ENCODE peak calls at places on chromosome 15, in ten cellular contexts. C is H9; Q is astrocyte; Z is lower lobe of right lung; L is CD4-positive, alpha-beta T cell; R is ovary; O is GM12864; J is esophagus squamous epithelium; Y is K562; G is A549. I is an unnamed sample.

GRCh38 chr15:70526221-70526973 is 237.0 kb downstream of the UACA start:
- DNase-seq in C (peak; percentile 13), Q (peak; percentile 56), Z (no peak), L (no peak), R (peak; percentile 47), O (no peak), J (no peak), Y (no peak), G (peak; percentile 85), I (no peak)

GRCh38 chr15:72758195-72758594 is 25.4 kb downstream of the ADPGK start:
- DNase-seq in C (no peak), Q (peak; percentile 98), Z (no peak), L (no peak), R (no peak), O (no peak), J (no peak), Y (no peak), G (no peak), I (no peak)

GRCh38 chr15:32952901-32953889 is 235.4 kb downstream of the GREM1 start:
- DNase-seq in C (peak; percentile 29), Q (peak; percentile 56), Z (no peak), L (no peak), R (no peak), O (no peak), J (no peak), Y (no peak), G (no peak), I (no peak)

GRCh38 chr15:76332796-76333195 is 3.8 kb upstream of the ISL2 start:
- DNase-seq in C (no peak), Q (no peak), Z (no peak), L (no peak), R (no peak), O (no peak), J (no peak), Y (no peak), G (no peak), I (no peak)

GRCh38 chr15:87312221-87312620 is 944.3 kb downstream of the NTRK3 start:
- DNase-seq in C (no peak), Q (no peak), Z (no peak), L (no peak), R (no peak), O (no peak), J (no peak), Y (no peak), G (no peak), I (no peak)

GRCh38 chr15:67296684-67297083 is 42.1 kb downstream of the IQCH start:
- DNase-seq in C (no peak), Q (no peak), Z (no peak), L (no peak), R (no peak), O (no peak), J (no peak), Y (no peak), G (no peak), I (no peak)

GRCh38 chr15:79372428-79372827 is 59.7 kb upstream of the MINAR1 start:
- DNase-seq in C (no peak), Q (peak; percentile 68), Z (no peak), L (no peak), R (no peak), O (no peak), J (no peak), Y (no peak), G (no peak), I (no peak)

GRCh38 chr15:49406352-49407118 is 16.5 kb upstream of the FGF7 start:
- DNase-seq in C (no peak), Q (no peak), Z (no peak), L (peak; percentile 17), R (peak; percentile 21), O (no peak), J (no peak), Y (no peak), G (no peak), I (no peak)

GRCh38 chr15:29133321-29133720 is 136.3 kb downstream of the NSMCE3 start:
- DNase-seq in C (peak; percentile 20), Q (no peak), Z (no peak), L (peak; percentile 29), R (peak; percentile 15), O (no peak), J (no peak), Y (no peak), G (no peak), I (no peak)

DNA sequence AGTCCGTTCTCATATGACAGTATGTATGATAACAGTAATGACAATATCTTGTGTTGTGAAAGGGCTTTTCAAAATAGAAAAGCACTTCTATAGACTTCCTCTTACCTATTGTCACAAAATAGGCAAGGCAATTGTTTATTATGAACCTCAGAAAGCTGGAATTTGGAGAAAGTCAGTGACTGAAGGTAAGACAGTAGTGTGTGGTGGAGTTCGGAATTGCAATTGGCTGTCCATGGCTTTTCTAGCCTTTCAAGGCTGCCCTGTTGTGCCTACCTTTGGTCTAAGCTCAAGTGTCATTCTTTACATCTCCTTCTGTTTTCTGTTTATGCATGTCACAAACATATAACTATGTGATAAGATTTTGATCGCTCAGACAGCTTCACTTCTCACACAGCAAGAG is 219.3 kb upstream of the NR2E3 start:
- DNase-seq in C (no peak), Q (no peak), Z (no peak), L (no peak), R (no peak), O (no peak), J (no peak), Y (no peak), G (peak; percentile 26), I (no peak)
- TF ChIP-seq CTCF in C (peak; percentile 44), Q (peak; percentile 18), Z (no peak), L (no peak), R (no peak), O (peak; percentile 17), J (peak; percentile 41), Y (no peak), G (no peak), I (peak; percentile 23)

GRCh38 chr15:40787344-40787841 is 17.6 kb downstream of the C15orf62 start:
- DNase-seq in C (peak; percentile 89), Q (peak; percentile 91), Z (peak; percentile 63), L (peak; percentile 48), R (no peak), O (no peak), J (no peak), Y (no peak), G (no peak), I (no peak)

GRCh38 chr15:40787991-40788390 is 18.2 kb downstream of the C15orf62 start:
- DNase-seq in C (no peak), Q (no peak), Z (peak; percentile 19), L (no peak), R (no peak), O (no peak), J (no peak), Y (no peak), G (no peak), I (no peak)

GRCh38 chr15:40785158-40785557 is 15.4 kb downstream of the C15orf62 start:
- DNase-seq in C (no peak), Q (no peak), Z (no peak), L (no peak), R (no peak), O (no peak), J (no peak), Y (no peak), G (no peak), I (no peak)

GRCh38 chr15:40785814-40786213 is 16.0 kb downstream of the C15orf62 start:
- DNase-seq in C (no peak), Q (no peak), Z (peak; percentile 7), L (no peak), R (no peak), O (no peak), J (no peak), Y (no peak), G (no peak), I (no peak)

DNA sequence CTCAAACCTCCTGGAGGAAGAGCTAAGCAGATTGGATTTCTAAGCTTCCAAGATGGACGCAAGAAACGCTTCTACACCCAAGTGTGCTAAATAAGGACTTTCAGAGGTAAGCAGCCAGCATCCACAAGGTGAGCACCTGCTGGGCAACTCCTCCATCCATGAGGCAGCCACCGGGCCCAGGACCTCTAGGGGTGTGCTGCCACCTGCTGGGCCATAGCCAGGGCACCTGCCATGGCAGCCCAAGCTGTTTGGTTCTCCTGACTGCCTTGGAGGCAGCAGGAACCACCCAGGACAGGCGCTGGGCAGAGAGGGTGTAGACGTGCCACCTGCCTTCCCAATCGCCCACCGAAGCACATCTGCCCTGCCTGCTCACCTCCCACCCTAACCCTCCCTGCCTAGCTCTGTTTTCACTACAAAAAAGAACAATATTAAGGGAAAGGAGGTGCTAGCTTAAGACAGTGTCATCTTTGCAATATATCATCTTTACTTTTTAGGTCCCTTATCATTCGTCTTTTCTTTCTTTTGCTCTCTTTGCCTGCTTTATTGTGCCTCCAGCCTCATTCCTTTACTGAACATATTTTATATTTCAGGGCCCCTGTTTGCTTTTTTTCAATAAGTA is 12.9 kb downstream of the C15orf62 start:
- DNase-seq in C (peak; percentile 81), Q (no peak), Z (peak; percentile 85), L (peak; percentile 84), R (peak; percentile 50), O (no peak), J (no peak), Y (peak; percentile 59), G (peak; percentile 43), I (peak; percentile 76)
- TF ChIP-seq CTCF in C (peak; percentile 70), Q (no peak), Z (peak; percentile 80), L (peak; percentile 82), R (no peak), O (peak; percentile 94), J (peak; percentile 93), Y (peak; percentile 90), G (peak; percentile 64), I (peak; percentile 89)

GRCh38 chr15:62727501-62727900 is 315.0 kb upstream of the TPM1 start:
- DNase-seq in C (no peak), Q (no peak), Z (no peak), L (no peak), R (no peak), O (no peak), J (no peak), Y (no peak), G (no peak), I (no peak)

GRCh38 chr15:62719316-62719715 is 323.2 kb upstream of the TPM1 start:
- DNase-seq in C (no peak), Q (peak; percentile 61), Z (no peak), L (no peak), R (no peak), O (no peak), J (no peak), Y (no peak), G (no peak), I (no peak)

GRCh38 chr15:62726461-62726860 is 316.1 kb upstream of the TPM1 start:
- DNase-seq in C (no peak), Q (no peak), Z (no peak), L (no peak), R (no peak), O (no peak), J (no peak), Y (no peak), G (no peak), I (no peak)

GRCh38 chr15:62717496-62717895 is 325.1 kb upstream of the TPM1 start:
- DNase-seq in C (no peak), Q (no peak), Z (no peak), L (no peak), R (no peak), O (no peak), J (no peak), Y (no peak), G (no peak), I (no peak)

GRCh38 chr15:62722237-62722636 is 320.3 kb upstream of the TPM1 start:
- DNase-seq in C (no peak), Q (no peak), Z (no peak), L (no peak), R (no peak), O (no peak), J (no peak), Y (no peak), G (no peak), I (no peak)
- TF ChIP-seq CTCF in C (no peak), Q (no peak), Z (no peak), L (no peak), R (no peak), O (no peak), J (no peak), Y (no peak), G (no peak), I (no peak)

GRCh38 chr15:45442497-45443135 is 64.3 kb upstream of the GATM start:
- DNase-seq in C (peak; percentile 40), Q (peak; percentile 81), Z (no peak), L (no peak), R (no peak), O (no peak), J (no peak), Y (no peak), G (no peak), I (no peak)
- TF ChIP-seq CTCF in C (no peak), Q (no peak), Z (no peak), L (no peak), R (no peak), O (no peak), J (no peak), Y (no peak), G (no peak), I (no peak)

I was measured in Caco-2.